ENCODE peak calls at places on chromosomes 7 and 10, in nine cellular contexts. P is RPMI8226; V is kidney tubule cell; O is right lobe of liver; J is central memory CD4-positive, alpha-beta T cell; N is NCI-H524; Z is lower leg skin; Q is GOT3; K is ecto neural progenitor cell. T is an unnamed sample.
A peak's percentile ranks its signal among the peaks of the same experiment; 100 is the strongest.

GRCh38 chr10:24723386-24723787 is 300 bp downstream of the ARHGAP21 start:
- DNase-seq in K (peak; percentile 81), J (peak; percentile 10), O (no peak), Q (no peak), N (no peak), Z (no peak), V (no peak), P (peak; percentile 61), T (peak; percentile 48)

GRCh38 chr10:15118615-15119014 is 21.5 kb downstream of the RPP38 start:
- DNase-seq in O (no peak), P (no peak), K (no peak), J (no peak), V (no peak), N (no peak), Z (no peak), Q (no peak), T (no peak)

GRCh38 chr10:29612657-29613056 is 22.1 kb downstream of the SVIL start:
- DNase-seq in Z (no peak), Q (no peak), N (no peak), P (no peak), K (no peak), J (no peak), V (no peak), O (no peak), T (no peak)

GRCh38 chr7:27863866-27864265 is 123.9 kb downstream of the TAX1BP1 start:
- DNase-seq in Z (no peak), Q (no peak), V (peak; percentile 88), K (no peak), P (no peak), O (no peak), J (no peak), N (no peak), T (no peak)

GRCh38 chr7:64685741-64686140 is 19.8 kb downstream of the ZNF107 start:
- DNase-seq in O (no peak), K (no peak), Z (peak; percentile 42), J (no peak), P (no peak), Q (no peak), V (no peak), N (no peak), T (no peak)

GRCh38 chr10:69880301-69881081 is 78.8 kb downstream of the COL13A1 start:
- DNase-seq in Z (no peak), Q (no peak), N (peak; percentile 31), K (no peak), J (no peak), P (no peak), O (no peak), V (no peak), T (no peak)

GRCh38 chr7:132437730-132438129 is 138.5 kb downstream of the PLXNA4 start:
- DNase-seq in K (no peak), J (peak; percentile 51), O (no peak), Z (no peak), P (peak; percentile 33), Q (no peak), N (no peak), V (no peak), T (no peak)

GRCh38 chr7:55533050-55533728 is 39.1 kb downstream of the VOPP1 start:
- DNase-seq in K (no peak), P (peak; percentile 93), O (no peak), Z (no peak), N (no peak), V (peak; percentile 85), Q (no peak), J (peak; percentile 84), T (no peak)

GRCh38 chr7:33933611-33934281 is 28.4 kb downstream of the BMPER start:
- DNase-seq in K (no peak), Q (no peak), N (no peak), J (no peak), P (no peak), V (peak; percentile 94), Z (no peak), O (no peak), T (no peak)

GRCh38 chr10:72455889-72456588 is 101.3 kb upstream of the DNAJB12 start:
- DNase-seq in Q (no peak), N (peak; percentile 1), J (no peak), O (no peak), Z (no peak), P (no peak), V (peak; percentile 49), K (peak; percentile 57), T (no peak)